ENCODE peak calls at places on chromosomes 12 and 14, in seven cellular contexts. W is iris pigment epithelial cell; V is stimulated activated naive CD8-positive, alpha-beta T cell treated with anti-CD3 and anti-CD28 coated beads, Interleukin-15, amount 100 ng/mL, for 72 hours; L is SW480; E is AG04450; I is AG08395; J is NCI-H345. Y is an unnamed sample.

GRCh38 chr12:26192142-26192541 is 3.2 kb upstream of the SSPN start:
- DNase-seq in W (no peak), I (no peak), L (no peak), J (no peak), V (no peak), E (no peak), Y (no peak)

GRCh38 chr12:48201516-48201915 is 1.6 kb downstream of the OR10AD1 start:
- DNase-seq in W (no peak), E (no peak), L (no peak), V (no peak), I (no peak), J (no peak), Y (no peak)

GRCh38 chr14:64983439-64984310 is 3.0 kb upstream of the FNTB start:
- DNase-seq in I (peak; percentile 51), J (peak; percentile 38), W (peak; percentile 66), V (peak; percentile 25), L (peak; percentile 65), E (no peak), Y (peak; percentile 87)

GRCh38 chr12:116389990-116390655 is 112.6 kb upstream of the MED13L start:
- DNase-seq in I (peak; percentile 92), L (no peak), V (no peak), W (peak; percentile 97), J (no peak), E (peak; percentile 85), Y (peak; percentile 76)

GRCh38 chr12:130104114-130104513 is 58.1 kb upstream of the FZD10 start:
- DNase-seq in I (no peak), J (peak; percentile 38), W (no peak), E (no peak), V (no peak), L (no peak), Y (no peak)

GRCh38 chr14:96409701-96410100 is 17.8 kb downstream of the AK7 start:
- DNase-seq in W (no peak), I (no peak), E (no peak), L (peak; percentile 53), V (no peak), J (no peak), Y (no peak)

GRCh38 chr14:36068777-36069534 is 107.6 kb downstream of the PTCSC3 start:
- DNase-seq in E (no peak), J (no peak), L (peak; percentile 30), V (no peak), I (peak; percentile 46), W (peak; percentile 63), Y (no peak)

GRCh38 chr12:19515179-19515578 is 75.9 kb downstream of the AEBP2 start:
- DNase-seq in I (no peak), L (no peak), E (no peak), W (peak; percentile 39), J (no peak), V (no peak), Y (no peak)

GRCh38 chr12:85575115-85576096 is 260.8 kb downstream of the RASSF9 start:
- DNase-seq in V (peak; percentile 18), J (peak; percentile 56), I (peak; percentile 64), L (peak; percentile 62), W (peak; percentile 64), E (peak; percentile 30), Y (peak; percentile 51)

GRCh38 chr12:79151956-79152355 is 287.4 kb downstream of the SYT1 start:
- DNase-seq in V (no peak), J (no peak), I (no peak), L (no peak), E (peak; percentile 10), W (peak; percentile 40), Y (no peak)

GRCh38 chr14:67738740-67739504 is 37.2 kb downstream of the RDH12 start:
- DNase-seq in J (no peak), W (peak; percentile 94), E (peak; percentile 49), L (peak; percentile 89), V (no peak), I (peak; percentile 96), Y (peak; percentile 89)

GRCh38 chr14:72704507-72704906 is 189.4 kb downstream of the DPF3 start:
- DNase-seq in V (no peak), W (no peak), L (no peak), I (no peak), E (no peak), J (no peak), Y (no peak)

GRCh38 chr12:53729659-53730058 is 2.4 kb upstream of the CALCOCO1 start:
- DNase-seq in V (no peak), L (no peak), I (no peak), J (no peak), E (no peak), W (no peak), Y (no peak)

GRCh38 chr14:51224551-51224950 is 15.5 kb upstream of the TMX1 start:
- DNase-seq in L (no peak), E (no peak), V (no peak), W (peak; percentile 62), I (no peak), J (no peak), Y (no peak)

GRCh38 chr12:111773801-111774551 is 7.2 kb downstream of the ALDH2 start:
- DNase-seq in E (peak; percentile 87), W (peak; percentile 75), I (peak; percentile 79), L (peak; percentile 79), J (no peak), V (no peak), Y (no peak)

GRCh38 chr12:64600164-64600561 is 10.1 kb upstream of the RASSF3 start:
- DNase-seq in I (no peak), W (no peak), E (no peak), L (no peak), V (no peak), J (peak; percentile 76), Y (no peak)

GRCh38 chr14:105925615-105926414 is 399.4 kb downstream of the TMEM121 start:
- DNase-seq in V (no peak), L (no peak), E (no peak), I (no peak), W (no peak), J (no peak), Y (no peak)

GRCh38 chr12:122999986-123000420 is 19.5 kb downstream of the ARL6IP4 start:
- DNase-seq in E (no peak), J (no peak), W (no peak), I (no peak), L (no peak), V (no peak), Y (no peak)

GRCh38 chr14:28303248-28303647 is 463.3 kb upstream of the FOXG1 start:
- DNase-seq in L (no peak), V (no peak), J (no peak), W (peak; percentile 67), I (no peak), E (no peak), Y (no peak)

GRCh38 chr12:110379642-110380041 is 23.9 kb downstream of the ANAPC7 start:
- DNase-seq in J (no peak), V (no peak), L (no peak), E (no peak), I (no peak), W (no peak), Y (no peak)

GRCh38 chr12:47741340-47741703 is 16.0 kb upstream of the ENDOU start:
- DNase-seq in J (peak; percentile 85), I (no peak), V (peak; percentile 78), L (peak; percentile 93), W (no peak), E (no peak), Y (no peak)

GRCh38 chr14:23640524-23641141 is 4.5 kb downstream of the DHRS2 start:
- DNase-seq in J (peak; percentile 59), I (peak; percentile 63), E (no peak), W (peak; percentile 76), L (no peak), V (no peak), Y (peak; percentile 51)

GRCh38 chr12:49304161-49304560 is 9.2 kb downstream of the PRPH start:
- DNase-seq in L (peak; percentile 36), V (no peak), W (peak; percentile 34), J (no peak), I (peak; percentile 79), E (peak; percentile 11), Y (no peak)

GRCh38 chr12:47021298-47021697 is 58.1 kb upstream of the PCED1B start:
- DNase-seq in W (peak; percentile 95), I (peak; percentile 63), L (peak; percentile 75), E (peak; percentile 68), J (peak; percentile 8), V (no peak), Y (peak; percentile 51)

GRCh38 chr12:19553177-19553576 is 113.9 kb downstream of the AEBP2 start:
- DNase-seq in W (peak; percentile 39), I (no peak), L (no peak), E (no peak), V (no peak), J (peak; percentile 2), Y (no peak)

GRCh38 chr12:131747276-131747675 is 36.4 kb downstream of the SFSWAP start:
- DNase-seq in L (no peak), J (no peak), I (no peak), V (no peak), W (no peak), E (no peak), Y (no peak)

GRCh38 chr12:34400423-34400881 is 378.2 kb downstream of the ALG10 start:
- DNase-seq in E (no peak), J (no peak), V (peak; percentile 1), I (no peak), L (no peak), W (no peak), Y (no peak)

GRCh38 chr12:120680165-120680738 is 6.7 kb upstream of the MLEC start:
- DNase-seq in L (no peak), J (no peak), E (no peak), W (no peak), V (no peak), I (no peak), Y (no peak)

GRCh38 chr12:25771062-25771461 is 187.4 kb upstream of the RASSF8 start:
- DNase-seq in E (no peak), V (no peak), W (peak; percentile 50), L (no peak), J (no peak), I (no peak), Y (peak; percentile 19)

Y was measured in HTR-8/SVneo.